ENCODE peak calls at places on chromosome 22, in eight cellular contexts. U, B, I, Q, A, Y, O and P are unnamed samples.
A peak's percentile ranks its signal among the peaks of the same experiment; 100 is the strongest.

GRCh38 chr22:32352681-32353080 is 5.0 kb upstream of the RFPL3 start:
- DNase-seq in U (no peak), B (no peak), I (no peak), Q (no peak), A (no peak), Y (no peak), O (no peak), P (peak; percentile 60)

GRCh38 chr22:37806409-37807338 is 1.1 kb upstream of the GCAT start:
- DNase-seq in U (peak; percentile 52), B (peak; percentile 30), I (peak; percentile 48), Q (no peak), A (peak; percentile 36), Y (no peak), O (no peak), P (peak; percentile 71)

GRCh38 chr22:20514658-20515406 is 7.4 kb downstream of the MED15 start:
- DNase-seq in U (peak; percentile 96), B (peak; percentile 97), I (no peak), Q (no peak), A (no peak), Y (no peak), O (no peak), P (no peak)

GRCh38 chr22:43515902-43516301 is 104.1 kb downstream of the MPPED1 start:
- DNase-seq in U (no peak), B (no peak), I (no peak), Q (no peak), A (no peak), Y (no peak), O (no peak), P (peak; percentile 89)

GRCh38 chr22:48754611-48755331 is 1072.9 kb downstream of the BRD1 start:
- DNase-seq in U (no peak), B (no peak), I (no peak), Q (no peak), A (no peak), Y (no peak), O (peak; percentile 0), P (peak; percentile 18)

GRCh38 chr22:27554106-27554814 is 247.3 kb downstream of the MN1 start:
- DNase-seq in U (peak; percentile 20), B (peak; percentile 72), I (no peak), Q (no peak), A (no peak), Y (peak; percentile 36), O (no peak), P (no peak)

GRCh38 chr22:36546092-36546804 is 17.3 kb upstream of the EIF3D start:
- DNase-seq in U (peak; percentile 62), B (peak; percentile 23), I (peak; percentile 86), Q (peak; percentile 39), A (peak; percentile 31), Y (peak; percentile 41), O (peak; percentile 41), P (peak; percentile 88)

GRCh38 chr22:32055069-32055468 is 12.0 kb downstream of the SLC5A1 start:
- DNase-seq in U (no peak), B (no peak), I (no peak), Q (no peak), A (no peak), Y (no peak), O (no peak), P (no peak)

GRCh38 chr22:40243891-40244290 is 66.2 kb downstream of the TNRC6B start:
- DNase-seq in U (no peak), B (no peak), I (peak; percentile 53), Q (peak; percentile 3), A (no peak), Y (no peak), O (no peak), P (no peak)

GRCh38 chr22:29079218-29079901 is 6.5 kb downstream of the KREMEN1 start:
- DNase-seq in U (no peak), B (no peak), I (no peak), Q (no peak), A (no peak), Y (peak; percentile 65), O (no peak), P (no peak)

GRCh38 chr22:46703166-46703995 is 34.7 kb downstream of the CERK start:
- DNase-seq in U (no peak), B (no peak), I (no peak), Q (no peak), A (no peak), Y (no peak), O (no peak), P (no peak)

GRCh38 chr22:20239063-20239950 is 28.8 kb downstream of the RTN4R start:
- DNase-seq in U (peak; percentile 17), B (no peak), I (no peak), Q (no peak), A (no peak), Y (peak; percentile 53), O (no peak), P (peak; percentile 67)

GRCh38 chr22:46537946-46538815 is 761 bp upstream of the CELSR1 start:
- DNase-seq in U (peak; percentile 27), B (peak; percentile 59), I (no peak), Q (no peak), A (no peak), Y (peak; percentile 67), O (peak; percentile 49), P (peak; percentile 80)

GRCh38 chr22:46587492-46588278 is 32.5 kb upstream of the GRAMD4 start:
- DNase-seq in U (no peak), B (no peak), I (peak; percentile 47), Q (peak; percentile 96), A (no peak), Y (no peak), O (no peak), P (peak; percentile 45)

GRCh38 chr22:39278040-39278439 is 33.3 kb upstream of the PDGFB start:
- DNase-seq in U (peak; percentile 53), B (no peak), I (no peak), Q (no peak), A (no peak), Y (no peak), O (no peak), P (no peak)

GRCh38 chr22:41380993-41381328 is 781 bp upstream of the TEF start:
- DNase-seq in U (peak; percentile 94), B (peak; percentile 42), I (no peak), Q (no peak), A (peak; percentile 88), Y (no peak), O (no peak), P (no peak)

GRCh38 chr22:27885977-27886842 is 32.8 kb downstream of the PITPNB start:
- DNase-seq in U (peak; percentile 98), B (peak; percentile 74), I (peak; percentile 52), Q (peak; percentile 32), A (no peak), Y (peak; percentile 12), O (peak; percentile 26), P (peak; percentile 65)